ENCODE peak calls at places on chromosomes 2 and 18, in five cellular contexts. X, J, T, P and H are unnamed samples. For H3K4me1 and H3K9me3, the result is how much of the 10 kb centered on the place peaks cover.

GRCh38 chr2:74334931-74335333 is 8.3 kb downstream of the SLC4A5 start:
- DNase-seq in X (peak), J (peak), T (peak), P (peak), H (peak)

GRCh38 chr2:108917526-108917925 is 71.5 kb downstream of the EDAR start:
- DNase-seq in X (no peak), J (no peak), T (no peak), P (no peak), H (no peak)

GRCh38 chr2:33153008-33153407 is 206.3 kb downstream of the LTBP1 start:
- DNase-seq in X (no peak), J (no peak), T (no peak), P (no peak), H (no peak)

GRCh38 chr2:159106105-159106504 is 137.7 kb downstream of the TANC1 start:
- DNase-seq in X (no peak), J (no peak), T (no peak), P (no peak), H (no peak)

GRCh38 chr2:69138793-69139510 is 126.0 kb downstream of the ANTXR1 start:
- DNase-seq in X (no peak), J (no peak), T (no peak), P (peak), H (peak)

GRCh38 chr2:239256297-239256696 is 144.5 kb downstream of the HDAC4 start:
- DNase-seq in X (no peak), J (peak), T (no peak), P (no peak), H (no peak)

GRCh38 chr2:4673025-4673489 is 969.7 kb downstream of the DCDC2C start:
- DNase-seq in X (peak), J (no peak), T (no peak), P (no peak), H (peak)

GRCh38 chr2:119760876-119761275 is 1.2 kb downstream of the PTPN4 start:
- DNase-seq in X (peak), J (no peak), T (no peak), P (no peak), H (no peak)

GRCh38 chr2:131156452-131157149 is 51.5 kb downstream of the PLEKHB2 start:
- DNase-seq in X (no peak), J (no peak), T (no peak), P (no peak), H (no peak)

GRCh38 chr18:58942486-58942885 is 77.8 kb downstream of the ZNF532 start:
- DNase-seq in X (peak), J (no peak), T (no peak), P (no peak), H (no peak)

GRCh38 chr2:183359867-183360266 is 235.6 kb downstream of the NUP35 start:
- DNase-seq in X (peak), J (no peak), T (no peak), P (no peak), H (no peak)

GRCh38 chr2:25276569-25277465 is 64.9 kb downstream of the DNMT3A start:
- DNase-seq in X (no peak), J (peak), T (peak), P (peak), H (no peak)

GRCh38 chr2:133956434-133956935 is 297.4 kb upstream of the MGAT5 start:
- DNase-seq in X (no peak), J (no peak), T (no peak), P (no peak), H (no peak)

GRCh38 chr2:231877533-231878456 is 48.4 kb downstream of the NPPC start:
- DNase-seq in X (no peak), J (peak), T (no peak), P (no peak), H (peak)

GRCh38 chr2:71379086-71379485 is 47.5 kb downstream of the ZNF638 start:
- DNase-seq in X (no peak), J (no peak), T (no peak), P (no peak), H (no peak)

GRCh38 chr2:43255249-43255960 is 29.0 kb upstream of the ZFP36L2 start:
- DNase-seq in X (peak), J (no peak), T (no peak), P (no peak), H (peak)

GRCh38 chr2:196242131-196242620 is 70.8 kb upstream of the STK17B start:
- DNase-seq in X (no peak), J (no peak), T (no peak), P (peak), H (no peak)

GRCh38 chr2:98514879-98515570 is 70.4 kb downstream of the INPP4A start:
- DNase-seq in X (no peak), J (no peak), T (no peak), P (no peak), H (no peak)

DNA sequence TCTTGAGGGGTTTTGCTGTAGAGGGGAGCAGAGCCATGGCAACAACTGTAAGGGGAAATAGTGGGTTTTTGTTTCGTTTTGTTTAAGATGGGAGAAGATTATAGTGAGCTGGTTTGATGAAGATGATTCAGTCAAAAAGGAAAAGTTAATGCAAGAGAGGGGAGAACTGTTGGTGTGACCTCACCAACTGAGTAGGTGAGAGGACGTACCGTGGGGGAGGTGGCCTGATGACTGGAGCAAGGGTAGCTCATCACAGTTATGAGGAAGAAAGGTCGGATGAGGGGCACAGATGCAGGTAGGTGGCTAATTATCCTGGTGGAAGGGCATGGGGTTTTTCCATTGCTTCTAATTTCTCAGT is 10.7 kb downstream of the ITGA6 start:
- DNase-seq in X (no peak), J (no peak), T (no peak), P (no peak), H (no peak)
- H3K4me3 ChIP-seq in X (no peak), J (no peak), T (peak), P (no peak), H (no peak)

DNA sequence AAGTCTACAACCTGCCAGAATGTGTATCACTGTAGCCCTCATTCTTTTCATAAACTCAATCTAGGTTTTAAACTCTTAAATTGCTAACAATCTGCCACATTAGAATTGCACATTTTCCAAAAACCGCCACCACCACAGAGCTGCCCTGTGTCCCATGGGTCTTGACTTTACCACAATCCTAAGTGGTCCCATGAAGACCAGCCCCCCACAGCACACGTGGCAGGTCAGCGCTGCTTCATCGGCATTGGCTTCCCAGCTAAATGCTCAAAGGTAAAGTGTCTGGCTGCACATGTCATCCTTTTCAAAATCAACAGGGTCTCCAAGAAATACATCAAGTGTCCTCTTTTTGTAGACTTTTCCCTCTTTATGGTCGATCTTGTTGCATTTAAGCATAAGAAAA is 2.4 kb downstream of the TBC1D8 start:
- DNase-seq in X (no peak), J (no peak), T (no peak), P (no peak), H (no peak)
- H3K4me1 ChIP-seq in X (under half), J (half or more), T (under half), P (under half), H (under half)

GRCh38 chr2:14350856-14351255 is 281.7 kb upstream of the LRATD1 start:
- DNase-seq in X (no peak), J (no peak), T (no peak), P (no peak), H (no peak)

GRCh38 chr2:14358774-14359173 is 273.7 kb upstream of the LRATD1 start:
- DNase-seq in X (no peak), J (no peak), T (no peak), P (no peak), H (no peak)

GRCh38 chr2:14355102-14355501 is 277.4 kb upstream of the LRATD1 start:
- DNase-seq in X (no peak), J (no peak), T (no peak), P (no peak), H (no peak)

GRCh38 chr2:14352067-14352466 is 280.4 kb upstream of the LRATD1 start:
- DNase-seq in X (no peak), J (no peak), T (no peak), P (no peak), H (no peak)

GRCh38 chr2:14354231-14354630 is 278.3 kb upstream of the LRATD1 start:
- DNase-seq in X (no peak), J (no peak), T (no peak), P (no peak), H (no peak)
- H3K9me3 ChIP-seq in X (under half), J (under half), T (under half), P (under half), H (under half)

DNA sequence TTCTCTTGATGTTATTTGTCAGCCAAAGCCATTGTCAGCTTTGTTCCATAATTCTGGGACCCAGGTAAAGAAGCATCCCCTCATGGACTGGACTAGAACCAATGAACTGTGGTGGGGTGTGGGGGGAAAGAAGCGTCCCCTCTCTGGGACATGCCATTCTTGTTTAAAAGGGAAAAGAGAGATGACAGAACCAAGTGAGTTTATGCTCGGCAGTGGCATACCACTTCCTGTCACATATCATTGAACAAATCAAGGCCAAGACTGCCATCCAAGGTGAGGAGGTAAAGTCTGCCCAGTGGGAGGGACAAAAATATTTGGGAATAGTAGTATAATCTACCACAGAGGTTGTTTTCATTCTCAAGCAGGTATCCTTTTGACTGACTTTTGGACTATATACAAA is 4.7 kb upstream of the GLS start:
- DNase-seq in X (no peak), J (no peak), T (no peak), P (no peak), H (no peak)
- H3K4me3 ChIP-seq in X (no peak), J (no peak), T (no peak), P (no peak), H (no peak)

GRCh38 chr18:35620765-35621164 is 39.2 kb downstream of the GALNT1 start:
- DNase-seq in X (no peak), J (no peak), T (no peak), P (peak), H (no peak)
- H3K4me1 ChIP-seq in X (under half), J (under half), T (under half), P (under half), H (under half)

GRCh38 chr2:16181062-16181740 is 240.9 kb downstream of the MYCN start:
- DNase-seq in X (no peak), J (no peak), T (no peak), P (no peak), H (no peak)

GRCh38 chr2:16178551-16179130 is 238.3 kb downstream of the MYCN start:
- DNase-seq in X (no peak), J (no peak), T (no peak), P (no peak), H (no peak)

GRCh38 chr2:16181741-16182090 is 241.4 kb downstream of the MYCN start:
- DNase-seq in X (no peak), J (no peak), T (no peak), P (no peak), H (no peak)

GRCh38 chr2:16179701-16180402 is 239.5 kb downstream of the MYCN start:
- DNase-seq in X (no peak), J (no peak), T (no peak), P (no peak), H (no peak)

DNA sequence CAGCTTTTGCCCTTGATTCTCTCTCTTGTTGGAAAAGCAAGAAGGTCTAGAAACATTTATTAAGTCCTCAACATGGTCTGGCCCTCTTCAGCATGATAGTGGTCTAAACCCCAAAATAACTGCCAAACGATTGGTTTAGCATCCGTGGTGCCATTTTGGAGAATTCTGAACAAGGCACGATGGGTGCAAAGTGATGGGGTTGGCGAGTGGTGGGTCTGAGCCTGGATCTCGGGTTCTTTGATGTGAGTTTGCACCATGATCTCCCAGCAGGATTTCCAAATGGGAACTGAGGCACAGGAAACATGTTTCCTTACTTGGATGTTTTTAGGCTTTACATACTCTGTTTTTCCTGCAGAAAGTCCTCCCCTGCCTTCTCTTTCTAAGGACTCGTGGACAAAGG is 240.3 kb downstream of the MYCN start:
- DNase-seq in X (no peak), J (no peak), T (no peak), P (no peak), H (no peak)
- H3K9me3 ChIP-seq in X (under half), J (under half), T (under half), P (under half), H (under half)

GRCh38 chr18:47248610-47249343 is 2.7 kb downstream of the SKOR2 start:
- DNase-seq in X (no peak), J (no peak), T (no peak), P (no peak), H (no peak)

GRCh38 chr18:47247833-47248609 is 3.4 kb downstream of the SKOR2 start:
- DNase-seq in X (no peak), J (no peak), T (no peak), P (no peak), H (no peak)

GRCh38 chr18:47247036-47247832 is 4.2 kb downstream of the SKOR2 start:
- DNase-seq in X (no peak), J (no peak), T (no peak), P (no peak), H (no peak)

GRCh38 chr18:47244041-47244440 is 7.4 kb downstream of the SKOR2 start:
- DNase-seq in X (no peak), J (no peak), T (no peak), P (no peak), H (no peak)

GRCh38 chr18:47246027-47246971 is 5.2 kb downstream of the SKOR2 start:
- DNase-seq in X (no peak), J (no peak), T (no peak), P (no peak), H (no peak)
- H3K4me3 ChIP-seq in X (no peak), J (no peak), T (peak), P (no peak), H (no peak)

GRCh38 chr2:219570924-219571310 is 422 bp downstream of the OBSL1 start:
- DNase-seq in X (no peak), J (no peak), T (no peak), P (no peak), H (peak)

GRCh38 chr2:219572237-219573001 is at the start of gene INHA:
- DNase-seq in X (no peak), J (no peak), T (no peak), P (no peak), H (no peak)

GRCh38 chr2:219574509-219575311 is 2.6 kb downstream of the INHA start:
- DNase-seq in X (no peak), J (no peak), T (no peak), P (no peak), H (no peak)

GRCh38 chr2:219571311-219572236 is at the start of gene OBSL1:
- DNase-seq in X (peak), J (peak), T (no peak), P (peak), H (peak)

DNA sequence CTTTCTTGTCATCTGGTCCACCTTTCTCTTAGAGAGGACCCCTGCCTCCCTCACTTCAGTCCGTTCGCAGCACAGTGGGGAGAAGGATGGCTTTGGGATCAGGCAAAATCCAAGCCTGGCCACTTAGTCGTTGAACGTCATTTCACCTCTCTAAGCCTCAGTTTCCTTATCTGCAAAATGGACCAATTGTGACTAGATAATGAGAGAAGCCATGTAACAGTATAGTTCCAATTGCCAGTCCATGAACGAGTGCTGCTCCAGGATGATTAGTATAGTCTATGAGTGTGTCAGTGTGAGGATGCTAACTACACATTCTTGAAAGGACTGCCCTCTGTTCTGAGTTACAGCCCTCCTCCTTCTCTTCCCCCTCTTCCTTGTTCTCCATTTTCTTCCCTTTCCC is 1.1 kb downstream of the INHA start:
- DNase-seq in X (no peak), J (no peak), T (no peak), P (no peak), H (no peak)
- H3K4me1 ChIP-seq in X (under half), J (under half), T (under half), P (under half), H (under half)

GRCh38 chr2:147236601-147237000 is 608.2 kb upstream of the ACVR2A start:
- DNase-seq in X (no peak), J (no peak), T (no peak), P (no peak), H (peak)
- H3K9me3 ChIP-seq in X (under half), J (under half), T (under half), P (under half), H (under half)